ENCODE peak calls at places on chromosomes 5 and 9, in six cellular contexts. Y, X, H, F, Q and T are unnamed samples.

GRCh38 chr5:56457887-56458451 is 224.8 kb upstream of the ANKRD55 start:
- DNase-seq in Y (no peak), X (no peak), H (no peak), F (no peak), Q (no peak), T (no peak)

GRCh38 chr5:116953251-116953934 is 378.8 kb upstream of the SEMA6A start:
- DNase-seq in Y (no peak), X (no peak), H (no peak), F (no peak), Q (no peak), T (no peak)

GRCh38 chr9:94824913-94825619 is 98.6 kb downstream of the AOPEP start:
- DNase-seq in Y (no peak), X (no peak), H (no peak), F (no peak), Q (no peak), T (no peak)

GRCh38 chr5:174413520-174414314 is 310.7 kb upstream of the MSX2 start:
- DNase-seq in Y (peak), X (peak), H (no peak), F (no peak), Q (peak), T (peak)

GRCh38 chr5:172905346-172905756 is 53.9 kb upstream of the RPL26L1 start:
- DNase-seq in Y (no peak), X (no peak), H (no peak), F (no peak), Q (no peak), T (no peak)

GRCh38 chr5:37002176-37002751 is 125.7 kb downstream of the NIPBL start:
- DNase-seq in Y (no peak), X (no peak), H (no peak), F (no peak), Q (peak), T (no peak)

GRCh38 chr5:118980017-118980416 is 8.3 kb downstream of the DTWD2 start:
- DNase-seq in Y (no peak), X (no peak), H (no peak), F (no peak), Q (no peak), T (no peak)

GRCh38 chr9:68755752-68756151 is 50.7 kb downstream of the PIP5K1B start:
- DNase-seq in Y (no peak), X (no peak), H (no peak), F (no peak), Q (no peak), T (no peak)

GRCh38 chr5:128116445-128116844 is 32.9 kb downstream of the SLC12A2 start:
- DNase-seq in Y (no peak), X (no peak), H (no peak), F (no peak), Q (no peak), T (no peak)

GRCh38 chr5:171893290-171893890 is 107.8 kb downstream of the SMIM23 start:
- DNase-seq in Y (peak), X (peak), H (no peak), F (no peak), Q (no peak), T (peak)

GRCh38 chr9:134483361-134484184 is 157.3 kb downstream of the RXRA start:
- DNase-seq in Y (no peak), X (no peak), H (peak), F (no peak), Q (no peak), T (no peak)

GRCh38 chr9:129598089-129598596 is 22.8 kb downstream of the C9orf50 start:
- DNase-seq in Y (no peak), X (no peak), H (no peak), F (no peak), Q (no peak), T (no peak)

GRCh38 chr5:76790632-76791290 is 28.1 kb upstream of the F2RL1 start:
- DNase-seq in Y (peak), X (peak), H (no peak), F (peak), Q (peak), T (peak)

GRCh38 chr9:97710356-97711222 is 13.4 kb upstream of the XPA start:
- DNase-seq in Y (peak), X (no peak), H (no peak), F (peak), Q (peak), T (peak)

GRCh38 chr9:130333041-130334040 is 67.8 kb downstream of the HMCN2 start:
- DNase-seq in Y (peak), X (peak), H (no peak), F (no peak), Q (no peak), T (peak)

GRCh38 chr5:173178369-173178910 is 34.1 kb downstream of the BNIP1 start:
- DNase-seq in Y (no peak), X (no peak), H (no peak), F (peak), Q (no peak), T (no peak)

GRCh38 chr5:95836544-95836943 is 14.0 kb upstream of the GLRX start:
- DNase-seq in Y (no peak), X (no peak), H (no peak), F (no peak), Q (no peak), T (no peak)

GRCh38 chr5:103041071-103041676 is 78.8 kb downstream of the GIN1 start:
- DNase-seq in Y (peak), X (peak), H (no peak), F (no peak), Q (peak), T (peak)

GRCh38 chr5:53191766-53192165 is 82.2 kb upstream of the MOCS2 start:
- DNase-seq in Y (no peak), X (no peak), H (no peak), F (no peak), Q (no peak), T (peak)

GRCh38 chr5:50684721-50685120 is 18.3 kb downstream of the PARP8 start:
- DNase-seq in Y (no peak), X (no peak), H (no peak), F (no peak), Q (no peak), T (no peak)

GRCh38 chr9:134985451-134985850 is 67.7 kb upstream of the FCN1 start:
- DNase-seq in Y (no peak), X (no peak), H (no peak), F (no peak), Q (no peak), T (no peak)

GRCh38 chr9:115115924-115116323 is 2.0 kb downstream of the TNC start:
- DNase-seq in Y (peak), X (no peak), H (no peak), F (no peak), Q (no peak), T (no peak)
- H3K4me3 ChIP-seq in Y (peak), X (peak), H (no peak), F (no peak), Q (no peak), T (no peak)

GRCh38 chr9:82613516-82613915 is 449.4 kb downstream of the RASEF start:
- DNase-seq in Y (no peak), X (no peak), H (no peak), F (no peak), Q (no peak), T (no peak)
- H3K4me3 ChIP-seq in Y (no peak), X (no peak), H (no peak), F (no peak), Q (no peak), T (no peak)

DNA sequence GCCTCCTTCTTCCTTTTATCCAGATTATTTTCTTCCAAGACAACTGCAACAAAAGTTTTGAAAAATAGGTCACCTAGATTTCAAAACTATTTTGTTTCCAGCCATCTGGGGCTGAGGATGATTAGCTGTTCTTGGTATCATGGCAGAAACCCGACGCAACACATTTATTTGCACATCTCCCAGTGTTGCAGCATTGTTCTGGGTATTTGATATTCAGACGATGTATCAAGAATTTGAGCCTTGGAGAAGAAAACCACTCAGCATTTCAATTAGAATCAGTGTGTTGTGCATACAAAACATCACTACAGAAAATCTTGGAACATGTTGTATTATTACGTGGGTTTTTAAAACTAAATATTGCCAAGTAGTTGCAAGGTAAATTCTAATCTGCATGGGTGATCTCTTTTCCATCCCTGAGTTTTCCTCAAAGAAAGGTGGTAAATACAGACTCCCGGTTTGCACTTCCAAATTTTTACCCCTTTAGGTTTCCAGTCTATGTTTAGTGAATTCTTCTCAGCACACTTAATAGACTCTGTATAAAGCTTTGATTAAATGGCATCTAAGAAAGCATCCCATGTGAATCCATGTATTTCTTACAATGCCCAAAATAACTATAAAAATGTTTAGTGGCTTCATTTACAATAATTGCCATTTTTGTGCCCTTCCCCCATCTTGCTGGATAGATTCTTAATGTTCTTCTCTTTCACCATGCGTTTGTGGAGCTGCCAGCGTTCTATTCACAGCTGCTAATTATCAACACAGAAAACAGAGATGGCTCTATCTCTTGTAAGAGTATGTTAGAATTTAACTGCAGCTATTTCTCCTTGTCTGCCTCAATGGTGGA is 50.6 kb downstream of the JAKMIP2 start:
- DNase-seq in Y (no peak), X (no peak), H (no peak), F (no peak), Q (no peak), T (no peak)
- H3K4me3 ChIP-seq in Y (no peak), X (no peak), H (no peak), F (no peak), Q (no peak), T (no peak)

GRCh38 chr9:91303741-91304140 is 58.0 kb downstream of the AUH start:
- DNase-seq in Y (no peak), X (no peak), H (no peak), F (no peak), Q (no peak), T (no peak)

GRCh38 chr9:91306261-91306660 is 55.5 kb downstream of the AUH start:
- DNase-seq in Y (no peak), X (no peak), H (no peak), F (no peak), Q (no peak), T (no peak)

GRCh38 chr9:91305596-91305995 is 56.1 kb downstream of the AUH start:
- DNase-seq in Y (no peak), X (no peak), H (no peak), F (no peak), Q (no peak), T (no peak)

GRCh38 chr9:91301161-91301560 is 60.6 kb downstream of the AUH start:
- DNase-seq in Y (peak), X (no peak), H (no peak), F (no peak), Q (no peak), T (peak)

GRCh38 chr9:91302831-91303230 is 58.9 kb downstream of the AUH start:
- DNase-seq in Y (peak), X (peak), H (no peak), F (no peak), Q (peak), T (peak)
- H3K4me3 ChIP-seq in Y (no peak), X (no peak), H (peak), F (no peak), Q (no peak), T (no peak)

GRCh38 chr5:14440598-14441401 is 140.8 kb upstream of the OTULINL start:
- DNase-seq in Y (peak), X (peak), H (no peak), F (peak), Q (no peak), T (peak)
- H3K4me3 ChIP-seq in Y (peak), X (peak), H (peak), F (no peak), Q (no peak), T (peak)

GRCh38 chr9:128070874-128071273 is 2.8 kb downstream of the SLC25A25 start:
- DNase-seq in Y (no peak), X (no peak), H (no peak), F (no peak), Q (no peak), T (no peak)
- H3K4me3 ChIP-seq in Y (peak), X (no peak), H (no peak), F (no peak), Q (no peak), T (no peak)

GRCh38 chr9:42852133-42852532 is 668.7 kb downstream of the SPATA31A6 start:
- DNase-seq in Y (peak), X (no peak), H (no peak), F (peak), Q (peak), T (peak)
- H3K4me3 ChIP-seq in Y (no peak), X (no peak), H (peak), F (no peak), Q (peak), T (peak)